ENCODE peak calls at places on chromosome 21, in ten cellular contexts. T is type B pancreatic cell, W is NCI-H748 treated with DMSO at 0.1 percent for 48 hours, V is adrenal gland, H is SHP77, O is foreskin fibroblast, G is Caki2, U is C1 segment of cervical spinal cord, E is T-cell, A is A549. S is an unnamed sample.

GRCh38 chr21:34517491-34518245 is 5.7 kb upstream of the KCNE1 start:
- DNase-seq in T (no peak), W (no peak), V (no peak), H (peak), O (no peak), G (no peak), U (no peak), E (no peak), A (no peak), S (no peak)

GRCh38 chr21:43196789-43197188 is 28.0 kb downstream of the CRYAA start:
- DNase-seq in T (peak), W (peak), V (peak), H (no peak), O (no peak), G (no peak), U (no peak), E (no peak), A (no peak), S (peak)

GRCh38 chr21:45299864-45300785 is 12.4 kb upstream of the POFUT2 start:
- DNase-seq in T (no peak), W (no peak), V (no peak), H (no peak), O (no peak), G (no peak), U (no peak), E (no peak), A (no peak), S (no peak)

GRCh38 chr21:26964379-26964778 is 2.5 kb downstream of the ADAMTS5 start:
- DNase-seq in T (no peak), W (no peak), V (no peak), H (no peak), O (peak), G (no peak), U (no peak), E (no peak), A (no peak), S (no peak)

GRCh38 chr21:34889537-34890257 is 159.4 kb downstream of the RUNX1 start:
- DNase-seq in T (peak), W (peak), V (peak), H (peak), O (peak), G (peak), U (no peak), E (peak), A (peak), S (peak)

GRCh38 chr21:45119812-45120211 is 45.4 kb downstream of the ADARB1 start:
- DNase-seq in T (no peak), W (no peak), V (no peak), H (no peak), O (no peak), G (no peak), U (no peak), E (no peak), A (no peak), S (no peak)

GRCh38 chr21:46096596-46096981 is 1.3 kb upstream of the COL6A2 start:
- DNase-seq in T (no peak), W (no peak), V (no peak), H (no peak), O (no peak), G (no peak), U (no peak), E (no peak), A (no peak), S (no peak)

GRCh38 chr21:43903451-43904091 is 38.5 kb downstream of the AGPAT3 start:
- DNase-seq in T (no peak), W (no peak), V (peak), H (peak), O (peak), G (no peak), U (no peak), E (no peak), A (no peak), S (no peak)

GRCh38 chr21:46112731-46113215 is 14.9 kb downstream of the COL6A2 start:
- DNase-seq in T (peak), W (no peak), V (no peak), H (no peak), O (no peak), G (no peak), U (no peak), E (no peak), A (no peak), S (no peak)

GRCh38 chr21:43634618-43635017 is 24.7 kb downstream of the HSF2BP start:
- DNase-seq in T (no peak), W (no peak), V (no peak), H (no peak), O (peak), G (peak), U (no peak), E (no peak), A (no peak), S (no peak)

GRCh38 chr21:42845296-42845965 is 33.9 kb downstream of the WDR4 start:
- DNase-seq in T (no peak), W (no peak), V (peak), H (no peak), O (peak), G (no peak), U (peak), E (no peak), A (no peak), S (no peak)

GRCh38 chr21:42799516-42799915 is 79.8 kb downstream of the WDR4 start:
- DNase-seq in T (no peak), W (no peak), V (no peak), H (no peak), O (no peak), G (peak), U (no peak), E (no peak), A (no peak), S (no peak)

GRCh38 chr21:21921410-21922232 is 923.4 kb downstream of the NCAM2 start:
- DNase-seq in T (no peak), W (peak), V (no peak), H (peak), O (peak), G (peak), U (no peak), E (no peak), A (no peak), S (peak)

GRCh38 chr21:36854391-36854790 is 112.1 kb downstream of the HLCS start:
- DNase-seq in T (no peak), W (peak), V (peak), H (peak), O (peak), G (peak), U (no peak), E (no peak), A (peak), S (peak)

GRCh38 chr21:45001134-45002095 is 61.6 kb downstream of the SLX9 start:
- DNase-seq in T (no peak), W (no peak), V (peak), H (no peak), O (peak), G (peak), U (no peak), E (no peak), A (peak), S (no peak)

GRCh38 chr21:41745026-41745820 is 21.6 kb downstream of the RIPK4 start:
- DNase-seq in T (no peak), W (no peak), V (no peak), H (no peak), O (no peak), G (no peak), U (no peak), E (no peak), A (no peak), S (no peak)

GRCh38 chr21:41634858-41635257 is 126.9 kb upstream of the TMPRSS2 start:
- DNase-seq in T (no peak), W (no peak), V (no peak), H (no peak), O (peak), G (peak), U (no peak), E (no peak), A (no peak), S (no peak)

GRCh38 chr21:26777166-26777565 is 68.0 kb downstream of the ADAMTS1 start:
- DNase-seq in T (no peak), W (no peak), V (no peak), H (no peak), O (no peak), G (no peak), U (no peak), E (no peak), A (no peak), S (no peak)

GRCh38 chr21:45524756-45525152 is 17.5 kb downstream of the SLC19A1 start:
- DNase-seq in T (peak), W (no peak), V (no peak), H (no peak), O (no peak), G (no peak), U (no peak), E (no peak), A (no peak), S (no peak)

GRCh38 chr21:42609806-42610205 is 43.6 kb upstream of the PDE9A start:
- DNase-seq in T (no peak), W (no peak), V (no peak), H (no peak), O (no peak), G (peak), U (no peak), E (no peak), A (no peak), S (no peak)

GRCh38 chr21:17454315-17455027 is 58.4 kb upstream of the CXADR start:
- DNase-seq in T (peak), W (peak), V (peak), H (no peak), O (peak), G (peak), U (no peak), E (no peak), A (peak), S (peak)

GRCh38 chr21:26546698-26547097 is 26.4 kb downstream of the CYYR1 start:
- DNase-seq in T (no peak), W (no peak), V (peak), H (no peak), O (no peak), G (no peak), U (no peak), E (no peak), A (no peak), S (no peak)

GRCh38 chr21:27388835-27389234 is 421.9 kb upstream of the ADAMTS5 start:
- DNase-seq in T (no peak), W (no peak), V (no peak), H (no peak), O (no peak), G (no peak), U (no peak), E (no peak), A (no peak), S (no peak)

GRCh38 chr21:20311388-20311787 is 686.8 kb upstream of the NCAM2 start:
- DNase-seq in T (no peak), W (no peak), V (no peak), H (peak), O (no peak), G (no peak), U (no peak), E (no peak), A (no peak), S (peak)